ENCODE peak calls at places on chromosomes 7 and 10, in six cellular contexts. B is LoVo, C is DMS79 treated with DMSO at 0.1 percent for 48 hours, U is AML-193, X is tibial nerve, L is caudate nucleus. P is an unnamed sample.

GRCh38 chr7:155962968-155963300 is 150.7 kb upstream of the SHH start:
- DNase-seq in B (no peak), C (no peak), U (no peak), X (no peak), L (no peak), P (no peak)

GRCh38 chr10:15106352-15107013 is 9.3 kb downstream of the RPP38 start:
- DNase-seq in B (peak), C (peak), U (peak), X (peak), L (peak), P (no peak)

GRCh38 chr10:112969542-112969941 is 19.5 kb downstream of the TCF7L2 start:
- DNase-seq in B (no peak), C (no peak), U (no peak), X (no peak), L (no peak), P (no peak)

GRCh38 chr7:151383638-151384351 is 26.0 kb downstream of the WDR86 start:
- DNase-seq in B (no peak), C (no peak), U (no peak), X (no peak), L (no peak), P (no peak)

GRCh38 chr7:34109936-34110626 is 204.7 kb downstream of the BMPER start:
- DNase-seq in B (no peak), C (no peak), U (no peak), X (no peak), L (no peak), P (no peak)

GRCh38 chr7:35185908-35186731 is 67.8 kb downstream of the TBX20 start:
- DNase-seq in B (no peak), C (peak), U (no peak), X (no peak), L (peak), P (no peak)

GRCh38 chr10:53702489-53702888 is 929.9 kb upstream of the MBL2 start:
- DNase-seq in B (no peak), C (no peak), U (no peak), X (no peak), L (no peak), P (no peak)

GRCh38 chr10:80357000-80357803 is 621 bp downstream of the DYDC2 start:
- DNase-seq in B (no peak), C (peak), U (no peak), X (no peak), L (no peak), P (no peak)

GRCh38 chr10:98536551-98536950 is 89.8 kb upstream of the HPS1 start:
- DNase-seq in B (no peak), C (no peak), U (no peak), X (no peak), L (no peak), P (no peak)

GRCh38 chr10:111119637-111120036 is 42.8 kb downstream of the ADRA2A start:
- DNase-seq in B (no peak), C (no peak), U (no peak), X (no peak), L (no peak), P (no peak)

GRCh38 chr10:57664815-57665214 is 602.9 kb downstream of the IPMK start:
- DNase-seq in B (no peak), C (no peak), U (no peak), X (no peak), L (no peak), P (no peak)

GRCh38 chr7:71637578-71637977 is 505.6 kb downstream of the GALNT17 start:
- DNase-seq in B (no peak), C (no peak), U (no peak), X (no peak), L (no peak), P (no peak)

GRCh38 chr10:677038-677437 is 12.4 kb downstream of the DIP2C start:
- DNase-seq in B (no peak), C (no peak), U (no peak), X (no peak), L (no peak), P (no peak)

GRCh38 chr7:17103984-17104383 is 194.5 kb upstream of the AHR start:
- DNase-seq in B (no peak), C (no peak), U (no peak), X (no peak), L (no peak), P (no peak)

GRCh38 chr10:48242160-48242904 is 32.2 kb downstream of the FRMPD2 start:
- DNase-seq in B (no peak), C (no peak), U (no peak), X (no peak), L (no peak), P (no peak)

GRCh38 chr7:77684030-77684429 is 12.2 kb upstream of the RSBN1L start:
- DNase-seq in B (no peak), C (no peak), U (no peak), X (peak), L (no peak), P (no peak)

GRCh38 chr7:6440381-6440780 is 7.4 kb downstream of the DAGLB start:
- DNase-seq in B (no peak), C (no peak), U (no peak), X (no peak), L (no peak), P (no peak)

GRCh38 chr10:117248700-117249465 is 8.0 kb downstream of the SLC18A2 start:
- DNase-seq in B (no peak), C (no peak), U (no peak), X (no peak), L (no peak), P (no peak)

GRCh38 chr7:37418381-37418780 is 30.3 kb downstream of the ELMO1 start:
- DNase-seq in B (no peak), C (no peak), U (no peak), X (no peak), L (no peak), P (no peak)

GRCh38 chr7:121803041-121803440 is 69.9 kb upstream of the PTPRZ1 start:
- DNase-seq in B (no peak), C (no peak), U (no peak), X (no peak), L (no peak), P (no peak)

GRCh38 chr10:132836832-132837540 is 51.0 kb upstream of the NKX6-2 start:
- DNase-seq in B (peak), C (peak), U (no peak), X (no peak), L (no peak), P (peak)

GRCh38 chr7:143429770-143430698 is 13.2 kb upstream of the TAS2R60 start:
- DNase-seq in B (no peak), C (no peak), U (no peak), X (no peak), L (no peak), P (no peak)

GRCh38 chr10:77041636-77042258 is 595.9 kb downstream of the KCNMA1 start:
- DNase-seq in B (no peak), C (no peak), U (peak), X (no peak), L (no peak), P (no peak)

GRCh38 chr7:4774804-4775280 is 581 bp upstream of the AP5Z1 start:
- DNase-seq in B (peak), C (peak), U (peak), X (peak), L (no peak), P (no peak)

GRCh38 chr7:155858521-155859061 is 46.3 kb upstream of the SHH start:
- DNase-seq in B (peak), C (no peak), U (no peak), X (no peak), L (no peak), P (no peak)

P was measured in suprapubic skin.